ENCODE peak calls at places on chromosome 14, in seven cellular contexts. S is pancreas, C is Peyer's patch, T is left ventricle myocardium inferior, V is lung, B is tibial nerve, X is IMR-90. E is an unnamed sample.

GRCh38 chr14:84591827-84592540 is 938.0 kb upstream of the FLRT2 start:
- DNase-seq in S (peak), C (no peak), T (no peak), V (no peak), B (no peak), X (no peak), E (no peak)

GRCh38 chr14:51070732-51071131 is 24.2 kb downstream of the TRIM9 start:
- DNase-seq in S (no peak), C (no peak), T (no peak), V (no peak), B (no peak), X (peak), E (no peak)

GRCh38 chr14:99519931-99520421 is 38.8 kb downstream of the CCNK start:
- DNase-seq in S (peak), C (no peak), T (no peak), V (no peak), B (no peak), X (no peak), E (no peak)

GRCh38 chr14:87628129-87628528 is 364.9 kb downstream of the GALC start:
- DNase-seq in S (no peak), C (no peak), T (no peak), V (no peak), B (peak), X (peak), E (no peak)

GRCh38 chr14:21106191-21106505 is 5.3 kb downstream of the TMEM253 start:
- DNase-seq in S (no peak), C (no peak), T (no peak), V (no peak), B (no peak), X (no peak), E (no peak)

GRCh38 chr14:94171208-94171607 is 2.9 kb upstream of the PPP4R4 start:
- DNase-seq in S (no peak), C (no peak), T (no peak), V (no peak), B (no peak), X (peak), E (no peak)

GRCh38 chr14:101836131-101836530 is 74.6 kb downstream of the PPP2R5C start:
- DNase-seq in S (no peak), C (no peak), T (peak), V (no peak), B (no peak), X (peak), E (no peak)

GRCh38 chr14:26598081-26598671 is 343 bp upstream of the NOVA1 start:
- DNase-seq in S (peak), C (peak), T (peak), V (peak), B (peak), X (peak), E (peak)

GRCh38 chr14:69990319-69990718 is 111.1 kb downstream of the SMOC1 start:
- DNase-seq in S (no peak), C (no peak), T (no peak), V (no peak), B (no peak), X (no peak), E (no peak)

GRCh38 chr14:77561881-77562280 is 54.6 kb downstream of the SPTLC2 start:
- DNase-seq in S (no peak), C (no peak), T (no peak), V (no peak), B (no peak), X (no peak), E (no peak)

GRCh38 chr14:90424686-90425255 is 27.9 kb downstream of the CALM1 start:
- DNase-seq in S (no peak), C (no peak), T (no peak), V (no peak), B (no peak), X (no peak), E (no peak)

GRCh38 chr14:66965831-66966230 is 223.4 kb upstream of the GARIN2 start:
- DNase-seq in S (no peak), C (no peak), T (no peak), V (no peak), B (no peak), X (peak), E (no peak)

GRCh38 chr14:66425402-66425801 is 60.8 kb upstream of the CCDC196 start:
- DNase-seq in S (no peak), C (no peak), T (peak), V (no peak), B (no peak), X (no peak), E (no peak)

GRCh38 chr14:103144085-103144484 is 20.8 kb downstream of the TNFAIP2 start:
- DNase-seq in S (no peak), C (no peak), T (no peak), V (no peak), B (no peak), X (peak), E (no peak)

GRCh38 chr14:95609398-95609990 is 74.6 kb downstream of the GLRX5 start:
- DNase-seq in S (peak), C (peak), T (no peak), V (no peak), B (no peak), X (peak), E (no peak)

GRCh38 chr14:23061995-23062394 is 4.7 kb upstream of the CDH24 start:
- DNase-seq in S (peak), C (no peak), T (no peak), V (peak), B (peak), X (peak), E (peak)

GRCh38 chr14:31560759-31561154 is 447 bp upstream of the NUBPL start:
- DNase-seq in S (no peak), C (no peak), T (no peak), V (no peak), B (no peak), X (no peak), E (no peak)

GRCh38 chr14:76407449-76408150 is 31.7 kb downstream of the ESRRB start:
- DNase-seq in S (peak), C (no peak), T (no peak), V (no peak), B (no peak), X (no peak), E (no peak)

GRCh38 chr14:103072595-103073366 is 11.2 kb upstream of the LBHD2 start:
- DNase-seq in S (no peak), C (no peak), T (no peak), V (no peak), B (no peak), X (no peak), E (no peak)

GRCh38 chr14:96030136-96030760 is 8.9 kb upstream of the C14orf132 start:
- DNase-seq in S (no peak), C (no peak), T (no peak), V (peak), B (no peak), X (no peak), E (no peak)

GRCh38 chr14:24311837-24312615 is 724 bp downstream of the LTB4R start:
- DNase-seq in S (no peak), C (no peak), T (no peak), V (no peak), B (no peak), X (no peak), E (no peak)

GRCh38 chr14:85191986-85192385 is 338.0 kb upstream of the FLRT2 start:
- DNase-seq in S (no peak), C (no peak), T (no peak), V (no peak), B (no peak), X (no peak), E (no peak)

GRCh38 chr14:99264691-99265090 is 7.3 kb downstream of the BCL11B start:
- DNase-seq in S (no peak), C (no peak), T (no peak), V (no peak), B (no peak), X (no peak), E (no peak)

GRCh38 chr14:99520571-99521081 is 39.4 kb downstream of the CCNK start:
- DNase-seq in S (no peak), C (no peak), T (no peak), V (no peak), B (no peak), X (no peak), E (no peak)

GRCh38 chr14:74511966-74512365 is 18.4 kb downstream of the ISCA2 start:
- DNase-seq in S (no peak), C (no peak), T (no peak), V (no peak), B (no peak), X (no peak), E (peak)

GRCh38 chr14:50590464-50590863 is 30.5 kb downstream of the ATL1 start:
- DNase-seq in S (no peak), C (no peak), T (no peak), V (no peak), B (no peak), X (no peak), E (no peak)

GRCh38 chr14:22478670-22479069 is 110.4 kb downstream of the DAD1 start:
- DNase-seq in S (no peak), C (no peak), T (peak), V (no peak), B (peak), X (no peak), E (no peak)

GRCh38 chr14:102182190-102182589 is 42.5 kb downstream of the WDR20 start:
- DNase-seq in S (no peak), C (no peak), T (no peak), V (no peak), B (no peak), X (peak), E (no peak)

GRCh38 chr14:79605863-79606262 is 605.4 kb downstream of the DIO2 start:
- DNase-seq in S (no peak), C (no peak), T (no peak), V (no peak), B (no peak), X (no peak), E (no peak)

GRCh38 chr14:65263161-65263788 is 149.3 kb upstream of the FUT8 start:
- DNase-seq in S (no peak), C (no peak), T (no peak), V (no peak), B (no peak), X (peak), E (no peak)

GRCh38 chr14:99737451-99737951 is 53.4 kb downstream of the CYP46A1 start:
- DNase-seq in S (peak), C (no peak), T (peak), V (peak), B (no peak), X (no peak), E (peak)

GRCh38 chr14:95445161-95445560 is 71.3 kb downstream of the SYNE3 start:
- DNase-seq in S (no peak), C (no peak), T (no peak), V (no peak), B (no peak), X (no peak), E (no peak)

GRCh38 chr14:101719708-101720107 is 41.8 kb upstream of the PPP2R5C start:
- DNase-seq in S (no peak), C (peak), T (no peak), V (no peak), B (no peak), X (no peak), E (no peak)

GRCh38 chr14:30196861-30197260 is 269.2 kb upstream of the PRKD1 start:
- DNase-seq in S (no peak), C (no peak), T (no peak), V (no peak), B (no peak), X (no peak), E (no peak)

GRCh38 chr14:105497671-105498429 is 6.8 kb downstream of the TEDC1 start:
- DNase-seq in S (no peak), C (no peak), T (peak), V (no peak), B (no peak), X (no peak), E (peak)

GRCh38 chr14:30709201-30709600 is 87.1 kb downstream of the SCFD1 start:
- DNase-seq in S (no peak), C (no peak), T (no peak), V (no peak), B (no peak), X (no peak), E (no peak)

GRCh38 chr14:73258845-73259611 is 21.7 kb downstream of the PAPLN start:
- DNase-seq in S (no peak), C (no peak), T (no peak), V (no peak), B (no peak), X (no peak), E (peak)

GRCh38 chr14:50775357-50775756 is 55.6 kb downstream of the NIN start:
- DNase-seq in S (no peak), C (no peak), T (no peak), V (no peak), B (no peak), X (peak), E (no peak)

GRCh38 chr14:104289485-104289884 is 151.1 kb downstream of the KIF26A start:
- DNase-seq in S (no peak), C (no peak), T (peak), V (no peak), B (no peak), X (no peak), E (no peak)

GRCh38 chr14:29906256-29906885 is 21.3 kb downstream of the PRKD1 start:
- DNase-seq in S (peak), C (no peak), T (no peak), V (peak), B (no peak), X (peak), E (no peak)

GRCh38 chr14:47207636-47208035 is 467.8 kb downstream of the MDGA2 start:
- DNase-seq in S (no peak), C (no peak), T (no peak), V (no peak), B (no peak), X (no peak), E (no peak)
- TF ChIP-seq CTCF in S (no peak), C (no peak), T (no peak), V (no peak), B (no peak), X (no peak), E (no peak)

DNA sequence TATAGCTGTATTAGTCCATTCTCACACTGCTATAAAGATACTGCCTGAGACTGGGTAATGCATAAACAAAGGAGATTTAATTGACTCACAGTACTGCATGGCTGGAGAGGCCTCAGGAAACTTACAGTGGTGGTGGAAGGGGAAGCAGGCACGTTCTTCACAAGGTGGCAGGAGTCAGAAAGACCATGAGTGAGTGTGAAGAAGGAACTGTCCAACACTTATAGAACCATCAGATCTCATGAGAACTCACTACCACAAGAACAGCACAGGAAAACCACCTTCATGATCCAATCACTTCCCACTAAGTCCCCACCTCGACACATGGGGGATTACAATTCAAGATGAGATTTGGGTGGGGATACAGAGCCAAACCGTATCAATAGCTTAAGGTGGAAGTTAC is 42.3 kb downstream of the ARMH4 start:
- DNase-seq in S (no peak), C (no peak), T (no peak), V (no peak), B (no peak), X (no peak), E (no peak)
- H3K4me3 ChIP-seq in S (no peak), C (no peak), T (no peak), V (no peak), B (no peak), X (no peak), E (no peak)

GRCh38 chr14:92323031-92323915 is at the start of gene SLC24A4:
- DNase-seq in S (no peak), C (no peak), T (no peak), V (no peak), B (no peak), X (no peak), E (no peak)
- TF ChIP-seq CTCF in S (no peak), C (no peak), T (no peak), V (no peak), B (no peak), X (no peak), E (no peak)

DNA sequence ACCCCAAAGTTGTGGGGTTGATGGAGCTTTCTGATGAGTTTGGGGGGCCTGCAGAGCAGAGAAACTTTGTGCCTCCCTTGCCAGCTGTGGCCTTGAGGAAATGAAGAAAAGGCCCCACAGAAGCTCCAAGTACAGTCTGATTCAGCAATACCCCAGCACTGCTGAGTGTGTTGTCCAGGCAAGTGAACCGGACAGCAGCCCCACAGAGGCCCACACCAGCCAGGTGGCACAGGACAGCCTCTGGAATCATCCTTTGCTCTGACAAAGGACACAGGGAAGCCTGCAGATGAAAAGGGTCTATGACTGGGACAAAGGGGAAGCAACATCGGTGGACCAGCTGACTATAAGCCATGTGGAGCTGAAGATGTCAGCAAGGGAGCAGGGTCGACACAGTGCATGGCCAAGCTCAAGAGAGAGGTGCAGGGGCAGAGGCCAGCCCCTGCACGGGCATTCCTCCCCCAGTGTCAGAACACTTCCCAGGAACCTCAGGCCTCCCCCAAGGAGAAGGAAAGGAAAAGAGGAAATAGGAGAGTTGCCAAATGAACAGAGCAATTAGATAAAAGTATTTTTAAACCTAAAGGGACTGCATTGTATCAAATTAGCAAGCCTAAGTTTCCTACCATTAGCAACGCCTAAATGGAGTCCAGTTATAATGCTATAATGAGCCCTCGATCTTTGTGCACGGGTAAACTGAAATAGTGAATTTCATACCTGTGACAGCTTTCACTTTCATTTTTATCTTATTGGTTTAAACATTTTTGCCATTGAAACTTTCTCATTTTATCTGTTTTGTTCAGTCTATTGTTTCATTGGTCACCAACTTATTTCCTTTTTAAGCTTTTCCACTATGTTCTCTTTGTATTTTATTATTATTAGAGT is 46.3 kb upstream of the PTGDR start:
- DNase-seq in S (no peak), C (no peak), T (no peak), V (no peak), B (no peak), X (no peak), E (no peak)
- H3K4me3 ChIP-seq in S (no peak), C (peak), T (peak), V (no peak), B (no peak), X (no peak), E (no peak)

DNA sequence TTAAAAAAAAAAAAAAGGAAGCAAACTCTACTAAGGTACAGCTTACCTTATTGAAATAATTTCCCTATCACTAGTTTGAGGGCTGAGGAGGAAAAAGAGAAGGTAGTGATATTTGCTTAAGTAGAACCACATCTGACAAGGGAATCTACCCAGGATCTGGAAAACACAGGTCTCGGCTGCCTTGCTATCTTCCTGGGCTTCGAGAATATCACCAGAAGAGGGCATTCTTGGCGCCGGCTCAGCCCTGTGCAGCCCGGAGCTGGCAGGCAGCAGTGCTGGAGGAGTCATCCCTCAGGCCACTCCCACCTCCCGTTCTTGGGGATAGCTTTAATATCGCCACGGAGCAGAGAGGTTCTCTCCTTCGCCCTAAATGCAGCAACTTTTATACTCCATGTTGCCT is 1181.2 kb downstream of the VRK1 start:
- DNase-seq in S (peak), C (peak), T (peak), V (peak), B (peak), X (no peak), E (peak)
- TF ChIP-seq CTCF in S (no peak), C (peak), T (peak), V (no peak), B (no peak), X (no peak), E (peak)

E was measured in tibial artery.